ENCODE peak calls at places on chromosome 17, in six cellular contexts. D is A549, K is K562, S is SK-N-SH, G is HepG2, R is GM23338. J is an unnamed sample. For H3K4me1, the result is how much of the 10 kb centered on the place peaks cover.

GRCh38 chr17:48351916-48352332 is 78.1 kb downstream of the SKAP1 start:
- DNase-seq in D (peak), R (peak), G (peak), K (peak), S (peak), J (no peak)

GRCh38 chr17:31394544-31394943 is 3.1 kb downstream of the RAB11FIP4 start:
- DNase-seq in R (peak), K (peak), D (no peak), G (peak), S (no peak), J (no peak)

GRCh38 chr17:1119924-1120323 is 59.9 kb downstream of the ABR start:
- DNase-seq in S (no peak), K (no peak), G (no peak), D (no peak), R (no peak), J (no peak)

GRCh38 chr17:45040459-45040858 is 11.0 kb downstream of the DCAKD start:
- DNase-seq in R (peak), S (no peak), G (no peak), D (no peak), K (no peak), J (no peak)

GRCh38 chr17:78046923-78047322 is 81.6 kb downstream of the TMC6 start:
- DNase-seq in G (no peak), K (no peak), D (no peak), R (no peak), S (no peak), J (no peak)

GRCh38 chr17:34609210-34609609 is 29.8 kb downstream of the TMEM132E start:
- DNase-seq in D (no peak), K (no peak), R (no peak), G (no peak), S (no peak), J (no peak)

GRCh38 chr17:66580178-66580577 is 254.7 kb upstream of the CACNG5 start:
- DNase-seq in G (peak), D (peak), K (no peak), R (peak), S (no peak), J (no peak)

GRCh38 chr17:42809250-42809649 is 10.6 kb downstream of the CNTD1 start:
- DNase-seq in D (peak), S (no peak), K (no peak), R (no peak), G (no peak), J (no peak)

GRCh38 chr17:51397361-51398127 is 137.2 kb downstream of the UTP18 start:
- DNase-seq in R (no peak), S (no peak), G (no peak), K (no peak), D (peak), J (peak)

GRCh38 chr17:80137131-80137530 is 9.8 kb downstream of the EIF4A3 start:
- DNase-seq in R (no peak), G (no peak), K (no peak), S (no peak), D (no peak), J (no peak)

GRCh38 chr17:79930786-79931516 is 91.7 kb upstream of the CBX4 start:
- DNase-seq in R (peak), G (no peak), K (no peak), S (no peak), D (no peak), J (no peak)

GRCh38 chr17:48588519-48588918 is 1.5 kb downstream of the HOXB3 start:
- DNase-seq in K (no peak), D (no peak), G (no peak), S (no peak), R (no peak), J (no peak)

GRCh38 chr17:77892469-77893143 is 65.9 kb upstream of the TNRC6C start:
- DNase-seq in K (peak), R (peak), D (no peak), G (peak), S (peak), J (no peak)

GRCh38 chr17:11742891-11743290 is 144.6 kb downstream of the DNAH9 start:
- DNase-seq in S (no peak), G (no peak), D (no peak), R (peak), K (no peak), J (no peak)

DNA sequence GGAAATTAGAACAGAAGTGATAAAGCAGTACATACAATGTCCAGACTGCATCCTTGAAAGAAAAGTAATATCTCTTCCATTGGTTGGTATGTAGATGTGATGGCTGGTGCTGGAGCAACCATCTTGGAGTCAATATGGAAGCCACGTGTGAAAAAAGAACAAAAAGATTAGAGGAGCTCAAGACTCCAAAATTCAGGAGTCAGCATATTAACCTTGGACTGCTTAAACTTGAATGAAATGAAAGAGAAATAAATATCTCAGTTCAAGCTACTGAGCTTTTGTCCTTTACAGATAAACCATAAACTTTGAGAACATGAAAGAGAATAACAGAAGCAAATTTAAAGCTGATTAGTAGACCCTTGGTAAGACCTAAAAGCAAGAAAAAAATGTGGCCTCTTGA is 197.9 kb downstream of the HS3ST3B1 start:
- DNase-seq in K (no peak), G (no peak), S (no peak), R (no peak), D (no peak), J (no peak)
- TF ChIP-seq REST in K (no peak), G (no peak), S (no peak), R (no peak), D (no peak), J (no peak)

GRCh38 chr17:82970067-82970466 is 109.3 kb upstream of the METRNL start:
- DNase-seq in G (no peak), S (no peak), K (no peak), D (no peak), R (no peak), J (no peak)
- H3K4me1 ChIP-seq in G (under half), S (under half), K (under half), D (under half), R (under half), J (under half)

DNA sequence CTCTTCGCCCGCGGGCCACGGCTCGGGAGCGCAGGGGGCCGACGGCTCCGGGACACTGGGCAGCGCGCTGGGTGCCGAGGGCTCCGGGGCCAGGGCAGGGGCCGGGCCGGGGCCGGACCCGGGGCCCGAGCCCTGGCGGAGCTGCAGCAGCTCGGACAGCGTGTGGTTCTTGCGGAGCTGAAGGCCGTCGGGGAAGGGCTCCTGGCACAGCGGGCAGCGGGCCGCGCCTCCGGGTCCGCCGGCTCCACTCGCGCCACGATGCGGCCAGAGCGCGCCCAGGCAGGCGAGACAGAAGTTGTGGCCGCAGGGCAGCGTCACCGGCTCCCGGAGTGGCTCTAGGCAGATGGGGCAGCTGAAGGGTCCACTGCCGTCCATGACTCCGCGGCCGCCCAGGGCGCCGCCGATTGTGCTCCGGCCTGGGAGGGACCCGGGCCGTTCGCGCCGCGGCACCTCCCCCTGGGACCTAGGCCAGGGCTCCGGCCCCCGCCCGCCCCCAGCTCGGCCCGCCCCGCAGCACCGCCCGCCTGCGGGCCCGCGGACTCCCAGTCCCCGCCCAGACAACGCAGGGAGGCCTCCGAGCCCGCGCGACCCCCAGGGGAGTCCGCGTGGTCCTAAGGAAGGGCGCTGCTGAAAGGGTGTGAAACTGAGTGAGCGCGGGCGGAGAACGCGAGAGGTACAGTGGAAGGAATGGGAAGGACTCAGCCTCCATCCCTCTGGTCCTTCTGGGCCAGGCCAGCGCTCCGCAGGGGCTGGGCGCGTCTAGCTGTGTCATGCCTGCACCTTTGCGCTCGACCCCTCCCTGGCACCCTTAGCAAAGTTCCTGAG is at the start of gene TRIM47:
- DNase-seq in R (peak), S (peak), G (peak), K (peak), D (peak), J (no peak)
- TF ChIP-seq REST in R (no peak), S (no peak), G (no peak), K (no peak), D (no peak), J (no peak)

DNA sequence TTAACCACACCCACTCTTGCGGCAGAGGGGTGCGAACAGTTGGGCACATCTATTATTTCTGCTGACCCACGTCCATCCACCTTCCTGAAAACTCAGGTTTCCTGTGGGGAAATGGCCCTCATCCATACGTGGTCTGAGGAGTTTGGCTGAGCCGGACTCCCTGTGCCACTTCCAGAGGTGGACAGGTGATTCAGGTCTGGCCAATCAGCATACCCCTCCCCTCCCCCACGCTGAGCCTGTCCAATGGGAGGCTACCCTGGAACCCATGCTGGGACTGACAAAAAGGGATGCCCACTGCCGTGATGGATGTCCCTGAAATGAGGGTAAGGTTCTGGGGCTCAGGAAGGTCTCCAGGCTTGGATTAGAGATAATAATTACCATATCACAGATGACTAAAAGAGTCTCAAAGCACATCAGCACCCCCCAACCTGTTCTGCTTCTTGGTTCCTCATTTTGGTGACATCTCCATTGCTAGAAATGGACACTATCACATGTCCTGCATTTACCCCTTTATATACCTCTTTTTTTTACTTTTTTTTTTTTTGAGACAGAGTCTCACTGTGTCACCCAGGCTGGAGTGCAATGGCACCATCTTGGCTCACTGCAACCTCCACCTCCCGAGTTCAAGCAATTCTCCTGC is 5.3 kb upstream of the MAPK7 start:
- DNase-seq in D (no peak), G (no peak), R (peak), K (no peak), S (no peak), J (no peak)
- H3K4me1 ChIP-seq in D (under half), G (under half), R (under half), K (under half), S (under half), J (under half)

GRCh38 chr17:70599198-70599597 is 429.9 kb downstream of the KCNJ2 start:
- DNase-seq in R (no peak), K (no peak), D (no peak), G (no peak), S (no peak), J (no peak)

GRCh38 chr17:70603226-70603625 is 433.9 kb downstream of the KCNJ2 start:
- DNase-seq in G (no peak), S (no peak), D (no peak), K (no peak), R (no peak), J (no peak)

DNA sequence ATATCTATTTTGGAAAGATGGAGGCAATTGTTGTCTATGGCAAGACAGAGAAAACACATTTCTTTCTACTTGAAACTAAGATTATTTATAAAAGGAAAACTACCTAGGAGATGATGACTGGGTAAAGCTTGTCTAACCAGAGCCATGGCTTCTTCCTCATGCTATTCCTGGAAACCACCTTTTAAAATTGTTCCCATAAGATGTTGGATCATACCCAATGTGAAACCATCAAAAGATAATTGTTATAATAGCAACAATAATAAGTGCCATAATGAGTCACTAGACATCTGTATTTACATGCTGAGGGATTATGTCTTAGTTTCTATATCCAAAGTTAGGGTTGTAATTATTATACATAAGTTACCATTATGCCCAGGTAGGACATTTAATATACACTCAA is 428.4 kb downstream of the KCNJ2 start:
- DNase-seq in D (no peak), G (no peak), S (no peak), R (no peak), K (no peak), J (no peak)
- TF ChIP-seq REST in D (no peak), G (no peak), S (no peak), R (no peak), K (no peak), J (no peak)

GRCh38 chr17:57264776-57265175 is 8.5 kb downstream of the MSI2 start:
- DNase-seq in G (no peak), R (no peak), S (no peak), K (no peak), D (no peak), J (no peak)
- H3K4me1 ChIP-seq in G (half or more), R (under half), S (half or more), K (under half), D (under half), J (under half)

GRCh38 chr17:4020096-4020495 is 55.9 kb upstream of the ATP2A3 start:
- DNase-seq in R (no peak), K (no peak), S (no peak), D (no peak), G (no peak), J (no peak)

GRCh38 chr17:4017377-4017776 is 53.1 kb upstream of the ATP2A3 start:
- DNase-seq in S (no peak), G (no peak), R (peak), D (no peak), K (peak), J (no peak)

GRCh38 chr17:4018446-4018845 is 54.2 kb upstream of the ATP2A3 start:
- DNase-seq in D (no peak), S (no peak), R (no peak), G (no peak), K (no peak), J (no peak)

GRCh38 chr17:4023220-4023619 is 59.0 kb upstream of the ATP2A3 start:
- DNase-seq in R (no peak), S (no peak), D (no peak), G (peak), K (no peak), J (no peak)

DNA sequence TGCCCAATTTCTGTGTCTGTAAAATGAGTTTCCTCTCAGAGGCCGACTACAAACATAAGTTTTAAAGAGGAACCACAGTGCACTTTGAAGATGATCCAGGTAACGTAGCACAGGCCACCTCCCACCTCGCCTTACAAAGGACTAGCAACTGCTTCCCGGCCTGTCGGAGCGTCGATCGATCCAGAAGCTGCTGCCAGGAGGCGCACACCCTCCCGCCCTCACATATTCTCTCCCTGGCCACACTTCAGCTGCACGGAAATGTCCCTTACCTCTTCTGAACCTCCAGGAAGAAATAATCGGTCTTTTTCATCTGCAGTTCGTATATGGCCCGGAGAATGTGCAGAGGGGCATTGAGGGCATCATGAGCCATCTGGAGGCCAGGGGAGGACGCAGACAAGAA is 55.2 kb upstream of the ATP2A3 start:
- DNase-seq in G (no peak), D (no peak), K (no peak), R (no peak), S (no peak), J (no peak)
- TF ChIP-seq REST in G (no peak), D (no peak), K (no peak), R (no peak), S (no peak), J (no peak)

DNA sequence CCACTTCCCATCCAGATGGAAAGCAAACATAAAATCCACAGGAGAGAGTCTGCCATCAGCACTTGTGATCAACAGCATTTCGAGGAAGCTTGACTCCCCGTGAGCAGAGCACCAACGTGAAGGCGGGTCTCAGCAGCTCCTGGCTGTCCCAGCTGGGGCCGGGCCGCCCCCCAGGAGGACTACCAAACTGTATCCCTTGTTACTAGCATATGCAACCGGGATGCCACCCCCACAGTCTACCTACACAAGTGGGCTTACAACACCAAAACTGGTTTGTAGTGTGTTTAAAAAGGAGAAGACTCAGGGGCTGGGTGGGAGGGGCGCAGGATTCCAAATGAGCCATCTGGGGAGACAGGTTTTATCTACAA is 121.0 kb downstream of the SLC39A11 start:
- DNase-seq in D (no peak), S (no peak), R (no peak), K (no peak), G (no peak), J (no peak)
- H3K4me1 ChIP-seq in D (under half), S (under half), R (under half), K (under half), G (under half), J (under half)

DNA sequence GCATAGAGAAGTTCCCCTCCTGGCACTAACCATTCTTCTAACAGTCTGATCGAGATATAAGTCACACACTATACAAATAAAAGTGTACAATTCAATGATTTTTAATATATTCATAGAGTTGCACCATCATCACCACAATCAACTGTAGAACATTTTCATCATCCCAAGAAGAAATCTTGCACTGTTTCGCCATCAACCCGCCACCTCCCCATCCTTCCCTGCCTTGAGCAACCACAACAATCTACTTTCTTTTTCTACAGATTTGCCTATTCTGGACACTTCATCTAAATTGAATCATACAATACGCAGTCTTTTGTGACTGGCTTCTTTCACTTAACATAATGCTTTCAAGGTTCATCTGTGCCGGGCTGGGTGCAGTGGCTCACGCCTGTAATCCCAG is 33.0 kb upstream of the GUCY2D start:
- DNase-seq in D (no peak), S (no peak), R (no peak), G (no peak), K (no peak), J (no peak)
- TF ChIP-seq REST in D (no peak), S (no peak), R (no peak), G (no peak), K (no peak), J (no peak)

J was measured in Panc1.